ENCODE peak calls at places on chromosomes 5 and 9, in six cellular contexts. W, T, N, C, A and Q are unnamed samples.

GRCh38 chr5:125746936-125747335 is 676.3 kb upstream of the GRAMD2B start:
- DNase-seq in W (no peak), T (no peak), N (no peak), C (no peak), A (no peak), Q (no peak)

GRCh38 chr9:131500939-131501541 is 1.7 kb upstream of the POMT1 start:
- DNase-seq in W (peak), T (peak), N (no peak), C (peak), A (no peak), Q (no peak)

GRCh38 chr5:2164586-2164985 is 281.9 kb upstream of the IRX4 start:
- DNase-seq in W (no peak), T (no peak), N (no peak), C (no peak), A (no peak), Q (no peak)

GRCh38 chr9:30996761-30997160 is 1387.7 kb upstream of the ACO1 start:
- DNase-seq in W (no peak), T (no peak), N (no peak), C (no peak), A (no peak), Q (no peak)

GRCh38 chr5:15450473-15450872 is 49.5 kb upstream of the FBXL7 start:
- DNase-seq in W (no peak), T (no peak), N (no peak), C (no peak), A (no peak), Q (peak)

GRCh38 chr5:155418960-155419579 is 405.5 kb downstream of the KIF4B start:
- DNase-seq in W (no peak), T (no peak), N (no peak), C (no peak), A (no peak), Q (no peak)

GRCh38 chr5:80864706-80865435 is 95.3 kb upstream of the RASGRF2 start:
- DNase-seq in W (no peak), T (no peak), N (no peak), C (no peak), A (no peak), Q (no peak)

GRCh38 chr9:76658510-76659231 is 105.6 kb upstream of the PCA3 start:
- DNase-seq in W (peak), T (no peak), N (no peak), C (no peak), A (no peak), Q (peak)

GRCh38 chr9:68780377-68780707 is 75.3 kb downstream of the PIP5K1B start:
- DNase-seq in W (no peak), T (no peak), N (no peak), C (no peak), A (no peak), Q (no peak)

GRCh38 chr9:39108145-39108544 is 179.8 kb downstream of the CNTNAP3 start:
- DNase-seq in W (no peak), T (no peak), N (no peak), C (no peak), A (no peak), Q (no peak)

GRCh38 chr5:102554092-102554491 is 55.3 kb upstream of the SLCO6A1 start:
- DNase-seq in W (peak), T (no peak), N (no peak), C (no peak), A (no peak), Q (no peak)

GRCh38 chr9:135440620-135441019 is 39.0 kb upstream of the PPP1R26 start:
- DNase-seq in W (no peak), T (no peak), N (no peak), C (no peak), A (no peak), Q (no peak)

GRCh38 chr5:54669285-54669684 is 151.7 kb downstream of the SNX18 start:
- DNase-seq in W (peak), T (no peak), N (no peak), C (no peak), A (no peak), Q (no peak)

GRCh38 chr5:119370521-119370920 is 14.7 kb downstream of the TNFAIP8 start:
- DNase-seq in W (peak), T (no peak), N (no peak), C (no peak), A (no peak), Q (no peak)

GRCh38 chr5:177433658-177434217 is 7.3 kb downstream of the GRK6 start:
- DNase-seq in W (no peak), T (no peak), N (no peak), C (no peak), A (no peak), Q (no peak)

GRCh38 chr5:133564921-133565565 is 47.3 kb downstream of the FSTL4 start:
- DNase-seq in W (no peak), T (no peak), N (no peak), C (no peak), A (no peak), Q (no peak)

GRCh38 chr5:74897049-74897448 is 30.9 kb upstream of the FAM169A start:
- DNase-seq in W (no peak), T (no peak), N (no peak), C (no peak), A (no peak), Q (no peak)

GRCh38 chr5:178068293-178068692 is 45.0 kb upstream of the N4BP3 start:
- DNase-seq in W (no peak), T (no peak), N (no peak), C (no peak), A (no peak), Q (no peak)

GRCh38 chr5:152532714-152533113 is 127.6 kb upstream of the NMUR2 start:
- DNase-seq in W (peak), T (no peak), N (peak), C (no peak), A (peak), Q (no peak)

GRCh38 chr5:81749562-81750307 is 1.2 kb downstream of the SSBP2 start:
- DNase-seq in W (peak), T (peak), N (peak), C (peak), A (no peak), Q (no peak)

GRCh38 chr5:10844016-10844415 is 83.0 kb upstream of the DAP start:
- DNase-seq in W (no peak), T (no peak), N (no peak), C (no peak), A (no peak), Q (no peak)

GRCh38 chr9:123299558-123300126 is 31.3 kb upstream of the STRBP start:
- DNase-seq in W (no peak), T (no peak), N (no peak), C (no peak), A (no peak), Q (no peak)

GRCh38 chr5:173155912-173156311 is 11.6 kb downstream of the BNIP1 start:
- DNase-seq in W (no peak), T (no peak), N (no peak), C (no peak), A (no peak), Q (no peak)

GRCh38 chr5:146541956-146542849 is 26.2 kb upstream of the GPR151 start:
- DNase-seq in W (peak), T (peak), N (peak), C (peak), A (peak), Q (no peak)

GRCh38 chr9:127102176-127102575 is 20.3 kb downstream of the ANGPTL2 start:
- DNase-seq in W (no peak), T (no peak), N (no peak), C (no peak), A (no peak), Q (no peak)

GRCh38 chr5:179273074-179273435 is 72.2 kb downstream of the ADAMTS2 start:
- DNase-seq in W (no peak), T (no peak), N (no peak), C (no peak), A (no peak), Q (no peak)

GRCh38 chr5:56088967-56089829 is 94.4 kb upstream of the IL6ST start:
- DNase-seq in W (peak), T (no peak), N (no peak), C (no peak), A (no peak), Q (no peak)

GRCh38 chr5:92704590-92704989 is 876.4 kb downstream of the NR2F1-AS1 start:
- DNase-seq in W (no peak), T (no peak), N (no peak), C (no peak), A (no peak), Q (no peak)

GRCh38 chr5:93532370-93532769 is 48.6 kb downstream of the NR2F1-AS1 start:
- DNase-seq in W (peak), T (no peak), N (no peak), C (no peak), A (no peak), Q (no peak)